ENCODE peak calls at places on chromosomes 3 and 15, in ten cellular contexts. Q, S, F, D, V, Y, C, I, W and Z are unnamed samples.

GRCh38 chr3:60552581-60552980 is 698.7 kb downstream of the FHIT start:
- DNase-seq in S (no peak), F (no peak), D (no peak), Q (no peak), I (no peak), Y (no peak), W (no peak), C (no peak), V (no peak), Z (no peak)

GRCh38 chr3:186097663-186098451 is 11.0 kb downstream of the ETV5 start:
- DNase-seq in S (no peak), V (peak; percentile 96), F (no peak), Y (no peak), W (no peak), D (no peak), Q (no peak), C (peak; percentile 75), I (peak; percentile 91), Z (peak; percentile 85)

GRCh38 chr3:158420654-158421396 is 150.2 kb upstream of the MLF1 start:
- DNase-seq in F (no peak), Q (no peak), I (peak; percentile 42), S (no peak), Y (no peak), V (no peak), W (peak; percentile 3), D (no peak), C (no peak), Z (no peak)

GRCh38 chr3:64187065-64187959 is 38.0 kb downstream of the PRICKLE2 start:
- DNase-seq in W (no peak), Q (no peak), I (peak; percentile 88), D (no peak), Y (no peak), F (no peak), S (peak; percentile 93), V (no peak), C (no peak), Z (no peak)

GRCh38 chr15:67165653-67166260 is 88.7 kb downstream of the AAGAB start:
- DNase-seq in C (no peak), Y (no peak), F (no peak), Q (no peak), D (no peak), V (peak; percentile 90), S (no peak), I (no peak), W (no peak), Z (no peak)

GRCh38 chr15:49466119-49466518 is 43.1 kb downstream of the FGF7 start:
- DNase-seq in V (no peak), D (no peak), Y (no peak), F (no peak), Q (no peak), C (no peak), I (no peak), S (no peak), W (no peak), Z (no peak)

GRCh38 chr15:31389576-31389975 is 62.9 kb downstream of the KLF13 start:
- DNase-seq in C (no peak), D (no peak), V (no peak), Y (peak; percentile 5), W (no peak), Q (no peak), I (no peak), F (no peak), S (no peak), Z (no peak)

GRCh38 chr15:74799255-74799842 is 13.3 kb upstream of the LMAN1L start:
- DNase-seq in I (no peak), W (no peak), D (no peak), Q (no peak), Y (no peak), F (no peak), S (no peak), V (no peak), C (no peak), Z (no peak)

GRCh38 chr3:1552831-1553230 is 460.0 kb downstream of the CNTN6 start:
- DNase-seq in V (no peak), W (no peak), I (no peak), C (no peak), D (no peak), Q (no peak), Y (no peak), F (no peak), S (no peak), Z (no peak)

GRCh38 chr3:10548997-10549396 is 43.6 kb upstream of the ATP2B2 start:
- DNase-seq in W (no peak), C (peak; percentile 20), V (no peak), D (no peak), Q (no peak), Y (no peak), F (peak; percentile 25), I (no peak), S (no peak), Z (no peak)

GRCh38 chr15:41919954-41920538 is 26.2 kb upstream of the SPTBN5 start:
- DNase-seq in Y (no peak), Q (no peak), V (no peak), W (no peak), C (peak; percentile 10), D (no peak), F (no peak), I (peak; percentile 21), S (no peak), Z (no peak)

GRCh38 chr3:62604301-62604700 is 231.0 kb upstream of the FEZF2 start:
- DNase-seq in I (peak; percentile 7), Q (no peak), S (peak; percentile 65), D (no peak), C (no peak), V (no peak), W (no peak), F (no peak), Y (no peak), Z (no peak)